ENCODE peak calls at places on chromosomes 3 and 15, in ten cellular contexts. One of them, this sample, is unnamed.

GRCh38 chr15:84023636-84024035 is 211.9 kb upstream of the GOLGA6L4 start:
- DNase-seq in hypothalamus: no peak
- DNase-seq in kidney epithelial cell: no peak
- DNase-seq in stimulated activated CD4-positive, alpha-beta T cell treated with anti-CD3 and anti-CD28 coated beads, Interleukin-1b, Interleukin-23, amount 100 ng/mL, for 4 hours: no peak
- DNase-seq in Kasumi-1: no peak
- DNase-seq in spleen: no peak
- DNase-seq in stomach: no peak
- DNase-seq in iris pigment epithelial cell: peak; percentile 49
- DNase-seq in H54: peak; percentile 7
- DNase-seq in GM06990: no peak
- DNase-seq in this sample: peak; percentile 32

GRCh38 chr15:37095993-37096877 is 4.1 kb downstream of the MEIS2 start:
- DNase-seq in hypothalamus: peak; percentile 42
- DNase-seq in GM06990: no peak
- DNase-seq in H54: no peak
- DNase-seq in iris pigment epithelial cell: peak; percentile 47
- DNase-seq in kidney epithelial cell: no peak
- DNase-seq in spleen: peak; percentile 69
- DNase-seq in stomach: no peak
- DNase-seq in Kasumi-1: no peak
- DNase-seq in stimulated activated CD4-positive, alpha-beta T cell treated with anti-CD3 and anti-CD28 coated beads, Interleukin-1b, Interleukin-23, amount 100 ng/mL, for 4 hours: no peak
- DNase-seq in this sample: no peak

GRCh38 chr3:86995537-86995936 is 4.6 kb upstream of the VGLL3 start:
- DNase-seq in kidney epithelial cell: no peak
- DNase-seq in Kasumi-1: no peak
- DNase-seq in stomach: no peak
- DNase-seq in hypothalamus: no peak
- DNase-seq in spleen: no peak
- DNase-seq in iris pigment epithelial cell: peak; percentile 97
- DNase-seq in stimulated activated CD4-positive, alpha-beta T cell treated with anti-CD3 and anti-CD28 coated beads, Interleukin-1b, Interleukin-23, amount 100 ng/mL, for 4 hours: no peak
- DNase-seq in GM06990: no peak
- DNase-seq in H54: no peak
- DNase-seq in this sample: no peak

GRCh38 chr3:32844322-32844654 is 26.5 kb downstream of the TRIM71 start:
- DNase-seq in spleen: no peak
- DNase-seq in H54: no peak
- DNase-seq in kidney epithelial cell: no peak
- DNase-seq in GM06990: no peak
- DNase-seq in stimulated activated CD4-positive, alpha-beta T cell treated with anti-CD3 and anti-CD28 coated beads, Interleukin-1b, Interleukin-23, amount 100 ng/mL, for 4 hours: no peak
- DNase-seq in iris pigment epithelial cell: no peak
- DNase-seq in stomach: no peak
- DNase-seq in hypothalamus: no peak
- DNase-seq in Kasumi-1: no peak
- DNase-seq in this sample: no peak

GRCh38 chr3:184345678-184346144 is 8.3 kb downstream of the FAM131A start:
- DNase-seq in GM06990: no peak
- DNase-seq in stimulated activated CD4-positive, alpha-beta T cell treated with anti-CD3 and anti-CD28 coated beads, Interleukin-1b, Interleukin-23, amount 100 ng/mL, for 4 hours: no peak
- DNase-seq in spleen: no peak
- DNase-seq in Kasumi-1: peak; percentile 88
- DNase-seq in iris pigment epithelial cell: peak; percentile 55
- DNase-seq in hypothalamus: peak; percentile 89
- DNase-seq in kidney epithelial cell: peak; percentile 75
- DNase-seq in H54: peak; percentile 87
- DNase-seq in stomach: peak; percentile 66
- DNase-seq in this sample: peak; percentile 45

GRCh38 chr3:66386925-66387650 is 113.7 kb downstream of the LRIG1 start:
- DNase-seq in spleen: no peak
- DNase-seq in hypothalamus: no peak
- DNase-seq in kidney epithelial cell: no peak
- DNase-seq in stomach: no peak
- DNase-seq in Kasumi-1: no peak
- DNase-seq in GM06990: peak; percentile 52
- DNase-seq in stimulated activated CD4-positive, alpha-beta T cell treated with anti-CD3 and anti-CD28 coated beads, Interleukin-1b, Interleukin-23, amount 100 ng/mL, for 4 hours: no peak
- DNase-seq in H54: no peak
- DNase-seq in iris pigment epithelial cell: no peak
- DNase-seq in this sample: peak; percentile 61

GRCh38 chr3:13209334-13209733 is 136.1 kb upstream of the IQSEC1 start:
- DNase-seq in spleen: peak; percentile 48
- DNase-seq in iris pigment epithelial cell: no peak
- DNase-seq in hypothalamus: no peak
- DNase-seq in Kasumi-1: no peak
- DNase-seq in GM06990: no peak
- DNase-seq in stomach: no peak
- DNase-seq in kidney epithelial cell: no peak
- DNase-seq in H54: no peak
- DNase-seq in stimulated activated CD4-positive, alpha-beta T cell treated with anti-CD3 and anti-CD28 coated beads, Interleukin-1b, Interleukin-23, amount 100 ng/mL, for 4 hours: no peak
- DNase-seq in this sample: no peak

GRCh38 chr15:36887214-36888017 is 212.9 kb downstream of the MEIS2 start:
- DNase-seq in stimulated activated CD4-positive, alpha-beta T cell treated with anti-CD3 and anti-CD28 coated beads, Interleukin-1b, Interleukin-23, amount 100 ng/mL, for 4 hours: no peak
- DNase-seq in GM06990: no peak
- DNase-seq in kidney epithelial cell: no peak
- DNase-seq in iris pigment epithelial cell: no peak
- DNase-seq in spleen: no peak
- DNase-seq in Kasumi-1: no peak
- DNase-seq in H54: no peak
- DNase-seq in stomach: no peak
- DNase-seq in hypothalamus: no peak
- DNase-seq in this sample: no peak

GRCh38 chr3:181567446-181568075 is 144.2 kb upstream of the SOX2 start:
- DNase-seq in stimulated activated CD4-positive, alpha-beta T cell treated with anti-CD3 and anti-CD28 coated beads, Interleukin-1b, Interleukin-23, amount 100 ng/mL, for 4 hours: no peak
- DNase-seq in kidney epithelial cell: no peak
- DNase-seq in spleen: no peak
- DNase-seq in hypothalamus: no peak
- DNase-seq in stomach: no peak
- DNase-seq in iris pigment epithelial cell: peak; percentile 4
- DNase-seq in H54: no peak
- DNase-seq in Kasumi-1: no peak
- DNase-seq in GM06990: no peak
- DNase-seq in this sample: no peak

GRCh38 chr15:91704343-91704742 is 149.2 kb upstream of the SLCO3A1 start:
- DNase-seq in spleen: no peak
- DNase-seq in stomach: peak; percentile 86
- DNase-seq in hypothalamus: no peak
- DNase-seq in kidney epithelial cell: no peak
- DNase-seq in Kasumi-1: no peak
- DNase-seq in stimulated activated CD4-positive, alpha-beta T cell treated with anti-CD3 and anti-CD28 coated beads, Interleukin-1b, Interleukin-23, amount 100 ng/mL, for 4 hours: no peak
- DNase-seq in H54: no peak
- DNase-seq in GM06990: no peak
- DNase-seq in iris pigment epithelial cell: no peak
- DNase-seq in this sample: no peak

GRCh38 chr3:178551916-178552321 is 15.7 kb downstream of the KCNMB2 start:
- DNase-seq in stomach: no peak
- DNase-seq in kidney epithelial cell: peak; percentile 56
- DNase-seq in hypothalamus: no peak
- DNase-seq in spleen: no peak
- DNase-seq in GM06990: no peak
- DNase-seq in stimulated activated CD4-positive, alpha-beta T cell treated with anti-CD3 and anti-CD28 coated beads, Interleukin-1b, Interleukin-23, amount 100 ng/mL, for 4 hours: no peak
- DNase-seq in H54: no peak
- DNase-seq in iris pigment epithelial cell: peak; percentile 59
- DNase-seq in Kasumi-1: peak; percentile 23
- DNase-seq in this sample: no peak

GRCh38 chr3:5047764-5048163 is 68.5 kb downstream of the BHLHE40 start:
- DNase-seq in Kasumi-1: no peak
- DNase-seq in hypothalamus: no peak
- DNase-seq in iris pigment epithelial cell: no peak
- DNase-seq in stomach: no peak
- DNase-seq in GM06990: no peak
- DNase-seq in kidney epithelial cell: no peak
- DNase-seq in stimulated activated CD4-positive, alpha-beta T cell treated with anti-CD3 and anti-CD28 coated beads, Interleukin-1b, Interleukin-23, amount 100 ng/mL, for 4 hours: no peak
- DNase-seq in spleen: no peak
- DNase-seq in H54: no peak
- DNase-seq in this sample: no peak

GRCh38 chr15:41104234-41104633 is 11.8 kb downstream of the INO80 start:
- DNase-seq in iris pigment epithelial cell: peak; percentile 82
- DNase-seq in stimulated activated CD4-positive, alpha-beta T cell treated with anti-CD3 and anti-CD28 coated beads, Interleukin-1b, Interleukin-23, amount 100 ng/mL, for 4 hours: no peak
- DNase-seq in GM06990: no peak
- DNase-seq in H54: peak; percentile 19
- DNase-seq in stomach: no peak
- DNase-seq in kidney epithelial cell: no peak
- DNase-seq in spleen: no peak
- DNase-seq in hypothalamus: no peak
- DNase-seq in Kasumi-1: no peak
- DNase-seq in this sample: no peak

GRCh38 chr3:125186261-125186770 is 26.2 kb downstream of the SLC12A8 start:
- DNase-seq in Kasumi-1: no peak
- DNase-seq in kidney epithelial cell: no peak
- DNase-seq in spleen: no peak
- DNase-seq in hypothalamus: peak; percentile 41
- DNase-seq in GM06990: no peak
- DNase-seq in stomach: no peak
- DNase-seq in iris pigment epithelial cell: peak; percentile 52
- DNase-seq in stimulated activated CD4-positive, alpha-beta T cell treated with anti-CD3 and anti-CD28 coated beads, Interleukin-1b, Interleukin-23, amount 100 ng/mL, for 4 hours: peak; percentile 15
- DNase-seq in H54: no peak
- DNase-seq in this sample: peak; percentile 70

GRCh38 chr3:126152458-126152857 is 27.9 kb downstream of the ALDH1L1 start:
- DNase-seq in iris pigment epithelial cell: no peak
- DNase-seq in H54: no peak
- DNase-seq in Kasumi-1: no peak
- DNase-seq in stimulated activated CD4-positive, alpha-beta T cell treated with anti-CD3 and anti-CD28 coated beads, Interleukin-1b, Interleukin-23, amount 100 ng/mL, for 4 hours: no peak
- DNase-seq in kidney epithelial cell: no peak
- DNase-seq in GM06990: no peak
- DNase-seq in stomach: no peak
- DNase-seq in spleen: peak; percentile 68
- DNase-seq in hypothalamus: no peak
- DNase-seq in this sample: no peak

GRCh38 chr3:154538566-154539360 is 108.8 kb upstream of the GPR149 start:
- DNase-seq in Kasumi-1: no peak
- DNase-seq in iris pigment epithelial cell: no peak
- DNase-seq in hypothalamus: no peak
- DNase-seq in stimulated activated CD4-positive, alpha-beta T cell treated with anti-CD3 and anti-CD28 coated beads, Interleukin-1b, Interleukin-23, amount 100 ng/mL, for 4 hours: no peak
- DNase-seq in kidney epithelial cell: no peak
- DNase-seq in H54: no peak
- DNase-seq in GM06990: no peak
- DNase-seq in spleen: no peak
- DNase-seq in stomach: no peak
- DNase-seq in this sample: no peak

GRCh38 chr3:126914226-126914625 is 68.7 kb upstream of the PLXNA1 start:
- DNase-seq in stomach: no peak
- DNase-seq in Kasumi-1: no peak
- DNase-seq in H54: no peak
- DNase-seq in iris pigment epithelial cell: no peak
- DNase-seq in hypothalamus: no peak
- DNase-seq in spleen: no peak
- DNase-seq in stimulated activated CD4-positive, alpha-beta T cell treated with anti-CD3 and anti-CD28 coated beads, Interleukin-1b, Interleukin-23, amount 100 ng/mL, for 4 hours: no peak
- DNase-seq in kidney epithelial cell: no peak
- DNase-seq in GM06990: no peak
- DNase-seq in this sample: no peak

GRCh38 chr3:54873059-54873695 is 54.7 kb downstream of the LRTM1 start:
- DNase-seq in hypothalamus: no peak
- DNase-seq in stimulated activated CD4-positive, alpha-beta T cell treated with anti-CD3 and anti-CD28 coated beads, Interleukin-1b, Interleukin-23, amount 100 ng/mL, for 4 hours: no peak
- DNase-seq in spleen: no peak
- DNase-seq in kidney epithelial cell: no peak
- DNase-seq in iris pigment epithelial cell: no peak
- DNase-seq in H54: no peak
- DNase-seq in GM06990: no peak
- DNase-seq in Kasumi-1: no peak
- DNase-seq in stomach: no peak
- DNase-seq in this sample: no peak

GRCh38 chr3:50572158-50572557 is 2.8 kb downstream of the HEMK1 start:
- DNase-seq in H54: peak; percentile 75
- DNase-seq in GM06990: peak; percentile 43
- DNase-seq in Kasumi-1: peak; percentile 89
- DNase-seq in iris pigment epithelial cell: peak; percentile 57
- DNase-seq in kidney epithelial cell: no peak
- DNase-seq in stimulated activated CD4-positive, alpha-beta T cell treated with anti-CD3 and anti-CD28 coated beads, Interleukin-1b, Interleukin-23, amount 100 ng/mL, for 4 hours: peak; percentile 77
- DNase-seq in hypothalamus: peak; percentile 45
- DNase-seq in stomach: peak; percentile 80
- DNase-seq in spleen: peak; percentile 93
- DNase-seq in this sample: peak; percentile 72

GRCh38 chr3:16102905-16103364 is 71.5 kb upstream of the GALNT15 start:
- DNase-seq in hypothalamus: no peak
- DNase-seq in kidney epithelial cell: no peak
- DNase-seq in Kasumi-1: no peak
- DNase-seq in GM06990: no peak
- DNase-seq in iris pigment epithelial cell: peak; percentile 82
- DNase-seq in stimulated activated CD4-positive, alpha-beta T cell treated with anti-CD3 and anti-CD28 coated beads, Interleukin-1b, Interleukin-23, amount 100 ng/mL, for 4 hours: no peak
- DNase-seq in H54: no peak
- DNase-seq in spleen: no peak
- DNase-seq in stomach: no peak
- DNase-seq in this sample: no peak

GRCh38 chr15:90035835-90036220 is 34.7 kb downstream of the ZNF710 start:
- DNase-seq in spleen: peak; percentile 89
- DNase-seq in stomach: no peak
- DNase-seq in iris pigment epithelial cell: no peak
- DNase-seq in stimulated activated CD4-positive, alpha-beta T cell treated with anti-CD3 and anti-CD28 coated beads, Interleukin-1b, Interleukin-23, amount 100 ng/mL, for 4 hours: no peak
- DNase-seq in hypothalamus: no peak
- DNase-seq in kidney epithelial cell: no peak
- DNase-seq in Kasumi-1: no peak
- DNase-seq in H54: no peak
- DNase-seq in GM06990: no peak
- DNase-seq in this sample: no peak

GRCh38 chr3:82058809-82059208 is 297.4 kb upstream of the GBE1 start:
- DNase-seq in iris pigment epithelial cell: no peak
- DNase-seq in kidney epithelial cell: no peak
- DNase-seq in Kasumi-1: no peak
- DNase-seq in H54: no peak
- DNase-seq in GM06990: no peak
- DNase-seq in stomach: no peak
- DNase-seq in stimulated activated CD4-positive, alpha-beta T cell treated with anti-CD3 and anti-CD28 coated beads, Interleukin-1b, Interleukin-23, amount 100 ng/mL, for 4 hours: no peak
- DNase-seq in hypothalamus: no peak
- DNase-seq in spleen: no peak
- DNase-seq in this sample: no peak

GRCh38 chr3:184619348-184619747 is 57.8 kb downstream of the EPHB3 start:
- DNase-seq in stomach: no peak
- DNase-seq in GM06990: no peak
- DNase-seq in kidney epithelial cell: no peak
- DNase-seq in stimulated activated CD4-positive, alpha-beta T cell treated with anti-CD3 and anti-CD28 coated beads, Interleukin-1b, Interleukin-23, amount 100 ng/mL, for 4 hours: no peak
- DNase-seq in iris pigment epithelial cell: no peak
- DNase-seq in hypothalamus: no peak
- DNase-seq in H54: no peak
- DNase-seq in spleen: no peak
- DNase-seq in Kasumi-1: peak; percentile 21
- DNase-seq in this sample: no peak

GRCh38 chr3:194224937-194225422 is 89.0 kb downstream of the HES1 start:
- DNase-seq in H54: no peak
- DNase-seq in hypothalamus: no peak
- DNase-seq in GM06990: no peak
- DNase-seq in iris pigment epithelial cell: no peak
- DNase-seq in kidney epithelial cell: no peak
- DNase-seq in Kasumi-1: peak; percentile 66
- DNase-seq in stomach: no peak
- DNase-seq in spleen: no peak
- DNase-seq in stimulated activated CD4-positive, alpha-beta T cell treated with anti-CD3 and anti-CD28 coated beads, Interleukin-1b, Interleukin-23, amount 100 ng/mL, for 4 hours: no peak
- DNase-seq in this sample: no peak

GRCh38 chr15:28107111-28107893 is 8.2 kb upstream of the OCA2 start:
- DNase-seq in Kasumi-1: no peak
- DNase-seq in H54: no peak
- DNase-seq in kidney epithelial cell: no peak
- DNase-seq in spleen: peak; percentile 75
- DNase-seq in hypothalamus: no peak
- DNase-seq in stomach: no peak
- DNase-seq in GM06990: no peak
- DNase-seq in iris pigment epithelial cell: peak; percentile 38
- DNase-seq in stimulated activated CD4-positive, alpha-beta T cell treated with anti-CD3 and anti-CD28 coated beads, Interleukin-1b, Interleukin-23, amount 100 ng/mL, for 4 hours: no peak
- DNase-seq in this sample: peak; percentile 58

GRCh38 chr3:158935846-158936245 is 134.0 kb downstream of the MFSD1 start:
- DNase-seq in stimulated activated CD4-positive, alpha-beta T cell treated with anti-CD3 and anti-CD28 coated beads, Interleukin-1b, Interleukin-23, amount 100 ng/mL, for 4 hours: no peak
- DNase-seq in iris pigment epithelial cell: no peak
- DNase-seq in kidney epithelial cell: no peak
- DNase-seq in H54: peak; percentile 21
- DNase-seq in hypothalamus: no peak
- DNase-seq in Kasumi-1: no peak
- DNase-seq in spleen: no peak
- DNase-seq in stomach: no peak
- DNase-seq in GM06990: no peak
- DNase-seq in this sample: no peak

GRCh38 chr3:33787328-33788009 is 11.0 kb upstream of the PDCD6IP start:
- DNase-seq in Kasumi-1: peak; percentile 87
- DNase-seq in GM06990: peak; percentile 36
- DNase-seq in spleen: no peak
- DNase-seq in stomach: peak; percentile 61
- DNase-seq in iris pigment epithelial cell: peak; percentile 75
- DNase-seq in stimulated activated CD4-positive, alpha-beta T cell treated with anti-CD3 and anti-CD28 coated beads, Interleukin-1b, Interleukin-23, amount 100 ng/mL, for 4 hours: peak; percentile 44
- DNase-seq in hypothalamus: peak; percentile 14
- DNase-seq in H54: peak; percentile 24
- DNase-seq in kidney epithelial cell: no peak
- DNase-seq in this sample: peak; percentile 62

GRCh38 chr3:152047465-152047864 is 174.0 kb downstream of the SUCNR1 start:
- DNase-seq in H54: no peak
- DNase-seq in spleen: no peak
- DNase-seq in GM06990: no peak
- DNase-seq in kidney epithelial cell: no peak
- DNase-seq in hypothalamus: no peak
- DNase-seq in stomach: no peak
- DNase-seq in Kasumi-1: no peak
- DNase-seq in iris pigment epithelial cell: peak; percentile 90
- DNase-seq in stimulated activated CD4-positive, alpha-beta T cell treated with anti-CD3 and anti-CD28 coated beads, Interleukin-1b, Interleukin-23, amount 100 ng/mL, for 4 hours: no peak
- DNase-seq in this sample: no peak